ENCODE peak calls at places on chromosomes 4 and X, in eight cellular contexts. D is cardiac muscle cell; R is astrocyte of the spinal cord; F is CD4-positive, alpha-beta T cell; P is A172; W is fibroblast of pulmonary artery; J is activated CD4-positive, alpha-beta T cell treated with anti-CD3 and anti-CD28 coated beads for 24 hours; Z is effector memory CD4-positive, alpha-beta T cell. O is an unnamed sample.

GRCh38 chr4:7652451-7652871 is 217.7 kb upstream of the PSAPL1 start:
- DNase-seq in D (no peak), R (peak), F (no peak), P (no peak), W (no peak), J (no peak), Z (no peak), O (no peak)

GRCh38 chr4:87848622-87849351 is 16.0 kb downstream of the MEPE start:
- DNase-seq in D (peak), R (peak), F (no peak), P (peak), W (peak), J (no peak), Z (no peak), O (no peak)

GRCh38 chr4:174669278-174669677 is 147.0 kb upstream of the HPGD start:
- DNase-seq in D (no peak), R (peak), F (no peak), P (peak), W (peak), J (no peak), Z (no peak), O (peak)

GRCh38 chr4:183438458-183439113 is 5.8 kb upstream of the CDKN2AIP start:
- DNase-seq in D (no peak), R (peak), F (no peak), P (peak), W (peak), J (no peak), Z (no peak), O (peak)

GRCh38 chrX:46310815-46311497 is 234.3 kb downstream of the ZNF674 start:
- DNase-seq in D (no peak), R (no peak), F (no peak), P (no peak), W (no peak), J (no peak), Z (no peak), O (no peak)

GRCh38 chr4:59597536-59598232 is 1602.4 kb upstream of the ADGRL3 start:
- DNase-seq in D (no peak), R (no peak), F (no peak), P (no peak), W (no peak), J (no peak), Z (no peak), O (no peak)

GRCh38 chr4:5878359-5878758 is 14.5 kb downstream of the CRMP1 start:
- DNase-seq in D (no peak), R (no peak), F (no peak), P (no peak), W (no peak), J (no peak), Z (no peak), O (no peak)

GRCh38 chr4:118343501-118343900 is 9.3 kb downstream of the PRSS12 start:
- DNase-seq in D (no peak), R (no peak), F (no peak), P (no peak), W (no peak), J (no peak), Z (no peak), O (no peak)

GRCh38 chr4:30116401-30116800 is 603.8 kb upstream of the PCDH7 start:
- DNase-seq in D (no peak), R (no peak), F (no peak), P (peak), W (no peak), J (no peak), Z (no peak), O (no peak)

GRCh38 chr4:128424524-128425195 is 137.0 kb upstream of the PGRMC2 start:
- DNase-seq in D (no peak), R (no peak), F (no peak), P (no peak), W (peak), J (no peak), Z (no peak), O (no peak)

GRCh38 chrX:39298821-39299220 is 497.6 kb downstream of the MID1IP1 start:
- DNase-seq in D (no peak), R (no peak), F (no peak), P (no peak), W (no peak), J (no peak), Z (no peak), O (no peak)

GRCh38 chr4:108385076-108385475 is 216.3 kb upstream of the LEF1 start:
- DNase-seq in D (no peak), R (peak), F (no peak), P (peak), W (no peak), J (no peak), Z (no peak), O (no peak)

GRCh38 chr4:37663552-37663951 is 22.6 kb downstream of the RELL1 start:
- DNase-seq in D (no peak), R (no peak), F (no peak), P (no peak), W (no peak), J (no peak), Z (no peak), O (no peak)

GRCh38 chr4:27149541-27150212 is 289.0 kb downstream of the STIM2 start:
- DNase-seq in D (no peak), R (peak), F (no peak), P (no peak), W (peak), J (no peak), Z (no peak), O (peak)